ENCODE peak calls at places on chromosomes 12 and 14, in five cellular contexts. V, I, Z, P and C are unnamed samples.

GRCh38 chr14:37213016-37213415 is 15.3 kb downstream of the MIPOL1 start:
- DNase-seq in V (no peak), I (no peak), Z (no peak), P (no peak), C (no peak)

GRCh38 chr12:122097641-122098364 is 19.2 kb downstream of the MLXIP start:
- DNase-seq in V (no peak), I (peak), Z (no peak), P (peak), C (no peak)

GRCh38 chr14:87332001-87332400 is 661.0 kb downstream of the GALC start:
- DNase-seq in V (no peak), I (peak), Z (no peak), P (no peak), C (no peak)

GRCh38 chr12:107319536-107320030 is 226.2 kb upstream of the CRY1 start:
- DNase-seq in V (peak), I (no peak), Z (no peak), P (no peak), C (no peak)

GRCh38 chr12:53219956-53220856 is 11.8 kb downstream of the RARG start:
- DNase-seq in V (peak), I (peak), Z (peak), P (peak), C (peak)

GRCh38 chr14:95319312-95320075 is at the start of gene CLMN:
- DNase-seq in V (peak), I (peak), Z (peak), P (peak), C (peak)

GRCh38 chr12:124009781-124010180 is 36.8 kb downstream of the ZNF664 start:
- DNase-seq in V (no peak), I (no peak), Z (no peak), P (no peak), C (no peak)

GRCh38 chr14:105046891-105047282 is 18.3 kb downstream of the GPR132 start:
- DNase-seq in V (peak), I (no peak), Z (no peak), P (no peak), C (peak)

GRCh38 chr14:71048393-71048792 is 141.1 kb downstream of the PCNX1 start:
- DNase-seq in V (no peak), I (no peak), Z (no peak), P (no peak), C (no peak)

GRCh38 chr12:57803317-57803893 is 15.1 kb downstream of the AVIL start:
- DNase-seq in V (no peak), I (peak), Z (no peak), P (peak), C (no peak)

GRCh38 chr12:105409881-105410471 is 79.5 kb downstream of the C12orf75 start:
- DNase-seq in V (no peak), I (no peak), Z (no peak), P (peak), C (no peak)

GRCh38 chr14:35161231-35161630 is 38.9 kb downstream of the PRORP start:
- DNase-seq in V (no peak), I (peak), Z (no peak), P (no peak), C (no peak)

GRCh38 chr12:16560273-16560672 is 45.7 kb downstream of the LMO3 start:
- DNase-seq in V (no peak), I (no peak), Z (no peak), P (no peak), C (no peak)

GRCh38 chr12:53623526-53623925 is 2.7 kb downstream of the ATF7 start:
- DNase-seq in V (no peak), I (peak), Z (no peak), P (peak), C (no peak)

GRCh38 chr12:67981236-67982164 is 7.7 kb upstream of the IFNG-AS1 start:
- DNase-seq in V (no peak), I (peak), Z (no peak), P (no peak), C (no peak)

GRCh38 chr12:28096649-28097048 is 93.6 kb upstream of the CCDC91 start:
- DNase-seq in V (no peak), I (no peak), Z (no peak), P (no peak), C (no peak)

GRCh38 chr14:29282169-29282568 is 515.6 kb downstream of the FOXG1 start:
- DNase-seq in V (no peak), I (peak), Z (no peak), P (no peak), C (no peak)

GRCh38 chr12:98582093-98582492 is 11.4 kb upstream of the SLC25A3 start:
- DNase-seq in V (no peak), I (peak), Z (no peak), P (no peak), C (no peak)

GRCh38 chr12:109738878-109739665 is 25.4 kb downstream of the FAM222A start:
- DNase-seq in V (peak), I (peak), Z (no peak), P (peak), C (peak)

GRCh38 chr12:39622306-39622705 is 2.7 kb upstream of the ABCD2 start:
- DNase-seq in V (peak), I (no peak), Z (no peak), P (no peak), C (no peak)

GRCh38 chr14:34997762-34998161 is 15.0 kb downstream of the SRP54 start:
- DNase-seq in V (no peak), I (no peak), Z (no peak), P (no peak), C (no peak)

GRCh38 chr14:100881211-100882025 is 22.1 kb downstream of the RTL1 start:
- DNase-seq in V (peak), I (no peak), Z (no peak), P (no peak), C (peak)

GRCh38 chr14:24095196-24096068 is 1.3 kb downstream of the PCK2 start:
- DNase-seq in V (peak), I (peak), Z (peak), P (peak), C (peak)

GRCh38 chr14:94054936-94055335 is 26.1 kb downstream of the DDX24 start:
- DNase-seq in V (peak), I (no peak), Z (no peak), P (no peak), C (no peak)

GRCh38 chr12:127078577-127079350 is 1188.2 kb upstream of the TMEM132C start:
- DNase-seq in V (no peak), I (no peak), Z (no peak), P (no peak), C (no peak)

GRCh38 chr12:127081058-127081457 is 1185.9 kb upstream of the TMEM132C start:
- DNase-seq in V (no peak), I (no peak), Z (no peak), P (no peak), C (no peak)

GRCh38 chr12:127079636-127080035 is 1187.3 kb upstream of the TMEM132C start:
- DNase-seq in V (no peak), I (no peak), Z (no peak), P (no peak), C (no peak)

GRCh38 chr12:127077262-127078045 is 1189.5 kb upstream of the TMEM132C start:
- DNase-seq in V (no peak), I (no peak), Z (no peak), P (no peak), C (no peak)

DNA sequence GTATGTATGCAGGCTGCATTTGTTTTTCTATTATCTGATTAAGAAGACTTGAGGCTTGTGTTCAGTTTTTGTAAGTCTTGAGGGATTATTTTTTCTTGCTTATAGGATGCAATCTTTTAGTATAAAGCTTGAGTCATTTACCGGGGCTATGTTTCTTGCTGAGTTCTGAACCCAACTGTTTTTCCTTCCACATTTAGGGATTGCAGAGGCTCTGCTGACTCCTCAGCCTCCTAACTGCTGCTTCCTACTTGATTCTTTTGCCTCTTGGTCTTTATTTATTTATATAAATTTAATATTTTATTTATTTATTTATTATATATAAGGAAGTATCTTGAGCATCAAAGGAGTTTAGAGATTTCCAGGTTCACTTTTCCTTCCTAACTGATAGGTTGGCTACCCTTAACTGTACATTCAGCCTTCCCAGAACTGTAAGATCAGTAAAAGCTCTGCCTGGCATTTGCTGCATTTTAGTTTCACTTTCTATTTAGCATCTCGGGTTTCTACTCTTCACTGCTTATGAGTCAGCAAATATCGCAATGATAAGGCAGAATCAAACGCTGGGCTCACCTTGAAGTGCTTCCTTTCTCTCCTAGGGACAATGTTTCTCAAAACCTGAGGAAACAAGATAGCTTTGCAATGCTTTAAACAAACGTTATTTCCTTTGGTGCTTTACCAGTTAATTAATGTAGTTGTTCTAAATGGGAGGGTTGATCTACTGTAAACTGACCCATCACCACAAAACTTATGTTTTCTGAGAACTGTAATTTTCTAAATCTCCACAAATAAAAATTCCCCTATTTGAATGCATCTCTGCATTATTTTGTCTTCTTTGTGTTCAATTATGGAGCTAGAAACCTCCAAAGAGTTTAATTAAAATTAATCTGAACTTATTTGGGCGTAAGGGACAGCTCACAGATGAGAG is 1183.7 kb upstream of the TMEM132C start:
- DNase-seq in V (no peak), I (peak), Z (no peak), P (no peak), C (no peak)
- H3K4me3 ChIP-seq in V (peak), I (peak), Z (peak), P (peak), C (peak)

DNA sequence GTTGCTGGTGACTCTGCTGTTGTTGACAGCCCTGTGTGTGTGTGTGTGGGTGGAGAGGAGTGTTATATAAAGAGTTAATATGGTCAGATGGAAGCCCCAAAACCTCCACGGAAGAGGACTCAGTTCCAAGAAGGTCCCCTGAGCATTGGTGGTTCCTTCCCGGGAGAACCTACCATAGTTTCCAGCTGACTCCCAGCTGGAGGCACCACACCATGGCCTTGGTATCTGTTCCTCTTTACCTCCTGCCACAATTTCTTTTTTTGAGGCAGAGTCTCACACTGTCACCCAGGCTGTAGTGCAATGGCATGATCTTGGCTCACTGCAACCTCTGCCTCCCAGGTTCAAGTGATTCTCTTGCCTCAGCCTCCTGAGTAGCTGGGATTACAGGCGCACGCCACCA is 15.9 kb upstream of the GNG2 start:
- DNase-seq in V (no peak), I (no peak), Z (no peak), P (no peak), C (no peak)
- H3K27ac ChIP-seq in V (peak), I (no peak), Z (no peak), P (no peak), C (no peak)

GRCh38 chr12:851913-852312 is 97.6 kb downstream of the RAD52 start:
- DNase-seq in V (no peak), I (peak), Z (no peak), P (no peak), C (no peak)
- H3K4me3 ChIP-seq in V (no peak), I (no peak), Z (no peak), P (no peak), C (peak)

GRCh38 chr12:6347367-6348338 is 5.8 kb upstream of the TNFRSF1A start:
- DNase-seq in V (peak), I (peak), Z (no peak), P (peak), C (peak)

GRCh38 chr12:6346942-6347341 is 5.1 kb upstream of the TNFRSF1A start:
- DNase-seq in V (no peak), I (no peak), Z (no peak), P (no peak), C (no peak)

GRCh38 chr12:6343518-6343917 is 1.6 kb upstream of the TNFRSF1A start:
- DNase-seq in V (no peak), I (no peak), Z (no peak), P (no peak), C (peak)

GRCh38 chr12:6345319-6346071 is 3.6 kb upstream of the TNFRSF1A start:
- DNase-seq in V (peak), I (peak), Z (no peak), P (no peak), C (peak)

DNA sequence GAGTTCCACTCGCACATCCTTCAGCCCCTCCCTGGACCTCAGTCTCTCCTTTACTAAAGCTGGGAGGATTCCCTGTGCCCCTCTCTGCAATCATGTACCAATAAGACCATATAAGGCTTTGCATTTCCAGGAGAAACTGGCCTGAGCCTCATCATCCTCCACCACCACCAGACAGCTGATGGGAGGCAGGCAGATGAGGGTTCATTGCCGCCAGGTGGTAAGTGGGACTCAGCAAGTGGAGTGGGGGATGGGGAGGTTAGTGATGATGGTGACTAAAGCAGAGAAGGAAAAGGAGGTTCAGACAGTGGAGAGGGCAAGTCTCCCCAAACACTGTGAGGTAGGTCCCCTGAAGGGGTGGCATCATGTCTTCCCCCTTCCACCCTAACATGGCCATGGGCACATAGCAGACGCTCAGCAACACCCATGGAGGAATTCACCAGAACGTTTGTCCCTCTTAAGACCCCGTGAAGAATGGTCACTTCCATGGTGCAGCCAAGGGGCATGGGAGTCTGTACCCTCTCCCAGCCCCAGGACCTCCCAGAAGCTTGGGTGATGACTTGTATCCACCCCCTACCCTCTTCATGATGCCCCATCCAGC is 4.5 kb upstream of the TNFRSF1A start:
- DNase-seq in V (no peak), I (no peak), Z (no peak), P (no peak), C (peak)
- H3K27ac ChIP-seq in V (peak), I (no peak), Z (no peak), P (peak), C (peak)

GRCh38 chr14:91061309-91061887 is 957 bp upstream of the RPS6KA5 start:
- DNase-seq in V (no peak), I (no peak), Z (no peak), P (no peak), C (no peak)
- H3K4me3 ChIP-seq in V (peak), I (peak), Z (peak), P (peak), C (peak)

GRCh38 chr14:22541721-22542120 is 47.3 kb downstream of the DAD1 start:
- DNase-seq in V (no peak), I (no peak), Z (no peak), P (no peak), C (no peak)

GRCh38 chr14:22540811-22541360 is 48.1 kb downstream of the DAD1 start:
- DNase-seq in V (no peak), I (no peak), Z (no peak), P (no peak), C (no peak)

GRCh38 chr14:22539831-22540230 is 49.2 kb downstream of the DAD1 start:
- DNase-seq in V (no peak), I (no peak), Z (no peak), P (no peak), C (no peak)

GRCh38 chr14:22538671-22539228 is 50.3 kb downstream of the DAD1 start:
- DNase-seq in V (no peak), I (no peak), Z (no peak), P (no peak), C (no peak)

GRCh38 chr14:22540286-22540685 is 48.7 kb downstream of the DAD1 start:
- DNase-seq in V (no peak), I (no peak), Z (no peak), P (no peak), C (no peak)
- H3K27ac ChIP-seq in V (peak), I (no peak), Z (peak), P (no peak), C (no peak)

GRCh38 chr12:49367381-49368239 is at the start of gene SPATS2:
- DNase-seq in V (no peak), I (no peak), Z (no peak), P (peak), C (peak)

GRCh38 chr12:49370539-49370938 is 3.3 kb downstream of the SPATS2 start:
- DNase-seq in V (no peak), I (no peak), Z (no peak), P (no peak), C (no peak)

GRCh38 chr12:49368240-49368600 is 958 bp downstream of the SPATS2 start:
- DNase-seq in V (no peak), I (no peak), Z (no peak), P (no peak), C (no peak)

GRCh38 chr12:49366652-49367380 is 446 bp upstream of the SPATS2 start:
- DNase-seq in V (peak), I (peak), Z (peak), P (peak), C (peak)

GRCh38 chr12:49369723-49370145 is 2.5 kb downstream of the SPATS2 start:
- DNase-seq in V (no peak), I (peak), Z (no peak), P (peak), C (no peak)
- H3K4me3 ChIP-seq in V (no peak), I (peak), Z (no peak), P (no peak), C (no peak)

GRCh38 chr14:39025250-39025809 is 77.7 kb downstream of the SEC23A start:
- DNase-seq in V (no peak), I (no peak), Z (no peak), P (no peak), C (no peak)
- H3K27ac ChIP-seq in V (no peak), I (no peak), Z (no peak), P (no peak), C (no peak)